ENCODE peak calls at places on chromosomes 7 and 10, in seven cellular contexts. H is GM13976, D is A549, K is RWPE1, W is MM.1S, P is transverse colon, M is HCT116. U is an unnamed sample.

GRCh38 chr10:71707240-71707789 is 12.3 kb downstream of the C10orf105 start:
- DNase-seq in H (no peak), D (no peak), K (no peak), W (no peak), P (no peak), M (no peak), U (no peak)

GRCh38 chr7:41774966-41775365 is 72.1 kb upstream of the INHBA start:
- DNase-seq in H (no peak), D (no peak), K (no peak), W (no peak), P (no peak), M (no peak), U (no peak)

GRCh38 chr7:116235380-116235779 is 25.0 kb downstream of the TES start:
- DNase-seq in H (no peak), D (no peak), K (no peak), W (no peak), P (no peak), M (no peak), U (no peak)

GRCh38 chr7:117870405-117870905 is 2.8 kb downstream of the CTTNBP2 start:
- DNase-seq in H (no peak), D (no peak), K (no peak), W (no peak), P (no peak), M (no peak), U (no peak)

GRCh38 chr7:325811-326210 is 35.8 kb downstream of the FOXL3 start:
- DNase-seq in H (no peak), D (no peak), K (no peak), W (no peak), P (no peak), M (no peak), U (no peak)

GRCh38 chr10:17353568-17353967 is 100.8 kb downstream of the ST8SIA6 start:
- DNase-seq in H (no peak), D (no peak), K (peak), W (no peak), P (no peak), M (peak), U (no peak)

GRCh38 chr7:50914460-50914859 is 131.8 kb upstream of the GRB10 start:
- DNase-seq in H (no peak), D (peak), K (no peak), W (no peak), P (no peak), M (no peak), U (no peak)

GRCh38 chr10:91613411-91614253 is 19.2 kb downstream of the PPP1R3C start:
- DNase-seq in H (no peak), D (peak), K (peak), W (no peak), P (no peak), M (peak), U (no peak)

GRCh38 chr7:47609803-47610452 is 28.0 kb upstream of the TNS3 start:
- DNase-seq in H (no peak), D (peak), K (no peak), W (no peak), P (no peak), M (no peak), U (no peak)

GRCh38 chr10:128631801-128632241 is 505.6 kb upstream of the MKI67 start:
- DNase-seq in H (no peak), D (no peak), K (no peak), W (peak), P (no peak), M (peak), U (no peak)

GRCh38 chr10:76113952-76114351 is 682.5 kb downstream of the LRMDA start:
- DNase-seq in H (no peak), D (no peak), K (peak), W (no peak), P (no peak), M (no peak), U (no peak)

GRCh38 chr7:51471199-51472016 is 154.8 kb upstream of the COBL start:
- DNase-seq in H (no peak), D (no peak), K (no peak), W (no peak), P (no peak), M (no peak), U (no peak)

GRCh38 chr10:110425684-110426293 is 71.9 kb upstream of the DUSP5 start:
- DNase-seq in H (peak), D (peak), K (no peak), W (no peak), P (no peak), M (no peak), U (peak)

GRCh38 chr10:34666008-34666700 is 148.9 kb downstream of the PARD3 start:
- DNase-seq in H (peak), D (peak), K (peak), W (peak), P (peak), M (peak), U (peak)

GRCh38 chr10:89516149-89516832 is 19.1 kb downstream of the SLC16A12 start:
- DNase-seq in H (no peak), D (peak), K (peak), W (no peak), P (peak), M (no peak), U (no peak)

GRCh38 chr7:127713006-127713405 is 61.0 kb downstream of the SND1 start:
- DNase-seq in H (no peak), D (no peak), K (no peak), W (no peak), P (no peak), M (no peak), U (no peak)

GRCh38 chr7:103710247-103710646 is 264.2 kb upstream of the SLC26A5 start:
- DNase-seq in H (no peak), D (no peak), K (no peak), W (no peak), P (no peak), M (no peak), U (no peak)

GRCh38 chr7:112414855-112415490 is 35.3 kb upstream of the IFRD1 start:
- DNase-seq in H (no peak), D (peak), K (peak), W (peak), P (no peak), M (peak), U (peak)

GRCh38 chr10:79286318-79286951 is 60.8 kb upstream of the PPIF start:
- DNase-seq in H (peak), D (no peak), K (peak), W (peak), P (peak), M (no peak), U (peak)

GRCh38 chr10:121339136-121339535 is 259.1 kb downstream of the FGFR2 start:
- DNase-seq in H (no peak), D (no peak), K (no peak), W (no peak), P (no peak), M (no peak), U (no peak)

GRCh38 chr10:96502561-96503267 is 11.0 kb downstream of the TLL2 start:
- DNase-seq in H (peak), D (no peak), K (peak), W (no peak), P (no peak), M (no peak), U (peak)

GRCh38 chr10:76456190-76456589 is 1024.8 kb downstream of the LRMDA start:
- DNase-seq in H (no peak), D (peak), K (no peak), W (no peak), P (no peak), M (no peak), U (no peak)

GRCh38 chr7:39510738-39511372 is 55.3 kb upstream of the YAE1 start:
- DNase-seq in H (no peak), D (no peak), K (peak), W (no peak), P (no peak), M (no peak), U (no peak)

GRCh38 chr10:95798307-95798850 is 42.4 kb downstream of the ENTPD1 start:
- DNase-seq in H (no peak), D (no peak), K (no peak), W (no peak), P (no peak), M (no peak), U (no peak)

GRCh38 chr7:91342402-91342801 is 78.2 kb downstream of the FZD1 start:
- DNase-seq in H (no peak), D (no peak), K (no peak), W (no peak), P (no peak), M (no peak), U (no peak)

GRCh38 chr10:62250594-62251198 is 17.9 kb downstream of the RTKN2 start:
- DNase-seq in H (no peak), D (peak), K (peak), W (no peak), P (no peak), M (peak), U (no peak)

GRCh38 chr10:32004161-32004591 is 52.0 kb downstream of the KIF5B start:
- DNase-seq in H (no peak), D (no peak), K (no peak), W (peak), P (peak), M (no peak), U (no peak)

GRCh38 chr10:69215405-69216176 is 4.5 kb upstream of the HKDC1 start:
- DNase-seq in H (no peak), D (no peak), K (no peak), W (peak), P (no peak), M (no peak), U (no peak)

GRCh38 chr7:155308330-155309020 is 10.8 kb downstream of the INSIG1 start:
- DNase-seq in H (no peak), D (no peak), K (no peak), W (no peak), P (no peak), M (no peak), U (no peak)

GRCh38 chr10:114322344-114322743 is 82.0 kb downstream of the AFAP1L2 start:
- DNase-seq in H (no peak), D (no peak), K (no peak), W (no peak), P (no peak), M (no peak), U (no peak)

GRCh38 chr10:15265076-15265475 is 96.6 kb upstream of the NMT2 start:
- DNase-seq in H (no peak), D (no peak), K (no peak), W (no peak), P (no peak), M (no peak), U (no peak)

DNA sequence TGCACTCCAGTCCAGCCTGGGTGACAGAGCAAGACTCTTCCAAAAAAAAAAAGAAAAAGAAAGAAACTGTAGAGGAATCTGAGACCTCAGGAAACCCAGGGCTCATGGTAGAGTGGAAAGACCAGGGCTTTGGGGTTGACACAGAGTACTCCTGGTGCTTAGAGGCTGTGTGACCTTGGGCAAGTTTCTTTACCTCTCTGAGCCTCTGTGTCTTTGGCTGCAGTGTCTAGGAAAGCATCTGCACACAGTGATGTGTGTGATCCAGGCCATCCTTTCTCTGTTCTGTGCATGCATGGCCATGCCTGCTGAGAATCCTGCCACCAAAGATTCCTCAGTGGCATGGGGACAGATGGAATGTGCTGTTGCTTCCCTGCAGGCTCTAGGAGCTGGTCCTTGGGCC is 71.7 kb upstream of the GTF2I start:
- DNase-seq in H (no peak), D (no peak), K (no peak), W (no peak), P (no peak), M (no peak), U (no peak)
- TF ChIP-seq CTCF in H (no peak), D (no peak), K (no peak), W (no peak), P (no peak), M (no peak), U (no peak)

DNA sequence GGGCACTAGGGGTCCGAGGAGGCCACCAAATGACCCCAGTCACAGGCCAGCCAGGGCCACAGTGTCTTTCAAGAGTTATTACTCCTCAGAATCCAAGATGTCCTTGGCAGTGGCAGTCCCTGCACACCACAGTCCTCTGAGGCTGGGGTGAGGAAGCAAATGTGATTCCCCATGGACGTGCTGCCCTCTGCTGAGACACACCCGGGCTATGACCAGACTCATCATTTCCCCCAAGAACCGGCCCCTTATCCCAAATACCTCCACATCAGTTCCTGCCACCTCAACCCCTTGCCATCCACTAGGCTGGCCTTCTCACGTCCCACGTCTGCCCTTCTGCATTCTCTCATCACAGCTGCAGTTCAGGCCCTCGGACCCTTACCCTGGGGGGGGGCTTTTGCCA is 5.0 kb downstream of the PRKAG2 start:
- DNase-seq in H (no peak), D (peak), K (no peak), W (no peak), P (no peak), M (no peak), U (no peak)
- TF ChIP-seq CTCF in H (no peak), D (peak), K (no peak), W (no peak), P (no peak), M (no peak), U (no peak)

DNA sequence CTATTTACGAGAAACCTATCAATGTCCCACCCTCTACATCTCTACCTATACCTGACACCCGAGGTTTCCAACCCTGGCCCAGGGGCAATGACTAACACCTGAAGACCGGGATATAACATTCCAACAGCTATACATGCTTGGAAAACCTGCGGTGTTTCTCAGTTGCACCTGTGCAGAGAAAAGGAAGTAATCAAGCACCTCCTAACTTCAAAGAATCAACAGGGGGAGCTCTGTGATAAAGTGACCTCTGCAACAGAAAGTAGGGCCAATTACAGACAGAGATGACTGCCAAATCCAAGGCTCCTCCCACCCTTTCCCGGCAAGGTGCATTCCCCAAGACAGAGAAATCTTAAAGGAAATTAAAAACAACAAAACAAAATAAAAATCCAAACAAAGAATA is 41.3 kb downstream of the CCDC6 start:
- DNase-seq in H (no peak), D (peak), K (peak), W (peak), P (peak), M (peak), U (peak)
- TF ChIP-seq CTCF in H (peak), D (peak), K (no peak), W (peak), P (peak), M (peak), U (peak)

DNA sequence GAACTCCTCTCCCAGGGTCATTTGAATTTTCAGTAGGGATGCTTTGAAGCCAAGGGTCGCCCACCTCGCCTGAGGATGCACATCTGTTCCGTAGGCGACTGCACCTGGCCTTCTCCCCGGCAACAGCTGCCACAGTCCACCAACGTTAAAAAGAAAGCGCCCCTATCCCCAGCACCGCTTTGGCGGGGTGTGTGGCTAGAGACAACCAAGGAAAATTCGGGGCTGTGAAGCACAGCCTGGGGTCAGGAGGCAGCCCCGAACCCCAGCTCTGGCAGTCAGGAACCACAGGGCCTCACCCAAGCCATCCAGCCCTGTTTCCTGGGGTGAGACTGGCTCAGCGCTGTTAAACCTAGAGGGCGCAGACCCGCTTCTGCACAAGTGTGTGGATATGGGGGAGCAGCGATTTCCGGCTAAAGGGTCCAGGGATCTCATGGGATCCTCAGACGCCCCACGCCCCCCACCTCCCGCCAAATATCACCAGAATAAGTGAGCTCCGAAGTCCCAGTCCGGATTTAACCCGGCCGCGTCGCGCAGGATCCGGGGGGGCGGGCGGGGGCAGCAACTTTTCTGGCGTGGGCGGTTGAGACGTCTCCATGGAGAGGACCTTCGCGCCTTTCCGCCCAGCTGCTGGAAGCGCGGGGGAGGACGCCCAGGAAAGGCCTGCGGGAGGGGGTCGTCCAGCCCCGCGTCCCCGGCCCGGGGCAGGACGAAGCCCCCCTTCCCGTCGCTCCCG is 821 bp downstream of the ZC3HAV1L start:
- DNase-seq in H (peak), D (peak), K (peak), W (no peak), P (peak), M (no peak), U (peak)
- TF ChIP-seq CTCF in H (peak), D (peak), K (no peak), W (no peak), P (no peak), M (no peak), U (no peak)

GRCh38 chr7:142463401-142463850 is 205.6 kb upstream of the PRSS58 start:
- DNase-seq in H (no peak), D (no peak), K (no peak), W (peak), P (no peak), M (no peak), U (no peak)

GRCh38 chr7:142461437-142461836 is 203.6 kb upstream of the PRSS58 start:
- DNase-seq in H (no peak), D (no peak), K (no peak), W (no peak), P (no peak), M (no peak), U (no peak)

GRCh38 chr7:142460402-142461117 is 202.7 kb upstream of the PRSS58 start:
- DNase-seq in H (no peak), D (no peak), K (no peak), W (no peak), P (no peak), M (no peak), U (no peak)

GRCh38 chr7:142457146-142457703 is 199.4 kb upstream of the PRSS58 start:
- DNase-seq in H (no peak), D (no peak), K (no peak), W (no peak), P (no peak), M (no peak), U (no peak)

GRCh38 chr7:142459557-142459963 is 201.7 kb upstream of the PRSS58 start:
- DNase-seq in H (peak), D (peak), K (peak), W (peak), P (peak), M (peak), U (peak)
- TF ChIP-seq CTCF in H (peak), D (peak), K (peak), W (peak), P (peak), M (peak), U (peak)

GRCh38 chr7:18693401-18693800 is 197.9 kb downstream of the HDAC9 start:
- DNase-seq in H (no peak), D (peak), K (peak), W (no peak), P (no peak), M (peak), U (no peak)
- TF ChIP-seq CTCF in H (no peak), D (no peak), K (peak), W (no peak), P (peak), M (peak), U (no peak)